ENCODE peak calls at places on chromosomes 3 and 15, in five cellular contexts. W, R, X, F and P are unnamed samples.

GRCh38 chr3:2001306-2002108 is 97.2 kb upstream of the CNTN4 start:
- DNase-seq in X (no peak), W (no peak), R (no peak), F (no peak), P (no peak)

GRCh38 chr3:20575153-20575552 is 389.1 kb upstream of the SGO1 start:
- DNase-seq in X (no peak), R (peak; percentile 16), W (peak; percentile 68), F (peak; percentile 3), P (peak; percentile 75)

GRCh38 chr15:75230524-75231371 is 27.4 kb upstream of the GOLGA6C start:
- DNase-seq in F (peak; percentile 41), X (peak; percentile 34), W (no peak), R (no peak), P (no peak)

GRCh38 chr3:180048108-180048507 is 11.4 kb upstream of the PEX5L start:
- DNase-seq in R (no peak), F (no peak), W (no peak), X (no peak), P (no peak)

GRCh38 chr3:195875482-195876236 is 32.7 kb downstream of the TNK2 start:
- DNase-seq in W (no peak), X (no peak), F (no peak), R (no peak), P (no peak)

GRCh38 chr15:62469874-62470688 is 305.0 kb upstream of the C2CD4B start:
- DNase-seq in F (no peak), R (peak; percentile 54), W (peak; percentile 16), X (peak; percentile 78), P (peak; percentile 96)

GRCh38 chr3:171256445-171257250 is 203.6 kb downstream of the TNIK start:
- DNase-seq in R (no peak), W (peak; percentile 18), X (no peak), F (no peak), P (no peak)

GRCh38 chr15:101165905-101166471 is 85.9 kb downstream of the CHSY1 start:
- DNase-seq in R (no peak), W (no peak), X (no peak), F (no peak), P (no peak)

GRCh38 chr3:38227989-38228388 is 37.6 kb upstream of the SLC22A13 start:
- DNase-seq in W (peak; percentile 74), F (no peak), X (no peak), R (no peak), P (peak; percentile 77)

GRCh38 chr3:39718674-39719595 is 90.5 kb upstream of the MYRIP start:
- DNase-seq in W (peak; percentile 56), R (no peak), X (no peak), F (no peak), P (peak; percentile 73)

GRCh38 chr3:42706721-42707619 is 4.4 kb upstream of the HHATL start:
- DNase-seq in R (no peak), W (no peak), F (no peak), X (peak; percentile 48), P (no peak)

GRCh38 chr3:12984023-12984823 is 89.0 kb downstream of the IQSEC1 start:
- DNase-seq in W (peak; percentile 53), X (peak; percentile 74), F (peak; percentile 76), R (no peak), P (peak; percentile 71)

GRCh38 chr3:27311400-27311799 is 57.8 kb downstream of the NEK10 start:
- DNase-seq in R (peak; percentile 70), W (peak; percentile 89), X (no peak), F (peak; percentile 19), P (peak; percentile 90)

GRCh38 chr3:157333551-157333991 is 103.1 kb upstream of the PTX3 start:
- DNase-seq in R (peak; percentile 58), W (no peak), F (no peak), X (no peak), P (peak; percentile 94)

GRCh38 chr3:2915826-2916225 is 194.3 kb downstream of the IL5RA start:
- DNase-seq in W (no peak), R (no peak), X (no peak), F (no peak), P (no peak)

GRCh38 chr3:102200126-102200525 is 234.7 kb upstream of the ZPLD1 start:
- DNase-seq in W (peak; percentile 95), X (no peak), F (no peak), R (no peak), P (peak; percentile 18)

GRCh38 chr15:88681610-88682221 is 42.9 kb downstream of the ISG20 start:
- DNase-seq in X (no peak), R (no peak), W (no peak), F (no peak), P (no peak)

GRCh38 chr3:114213669-114214541 is 23.5 kb downstream of the ZNF80 start:
- DNase-seq in X (no peak), W (peak; percentile 2), F (no peak), R (peak; percentile 10), P (peak; percentile 68)

GRCh38 chr3:88195951-88196434 is 46.2 kb downstream of the C3orf38 start:
- DNase-seq in W (peak; percentile 33), X (no peak), F (no peak), R (peak; percentile 4), P (no peak)

GRCh38 chr15:73022156-73022555 is 30.1 kb upstream of the NEO1 start:
- DNase-seq in W (no peak), R (peak; percentile 4), X (no peak), F (no peak), P (no peak)

GRCh38 chr3:101823525-101823924 is 25.8 kb upstream of the NFKBIZ start:
- DNase-seq in X (no peak), F (no peak), R (no peak), W (no peak), P (peak; percentile 9)

GRCh38 chr3:48404440-48405342 is 25.2 kb downstream of the PLXNB1 start:
- DNase-seq in X (peak; percentile 60), F (no peak), W (no peak), R (no peak), P (no peak)

GRCh38 chr3:4930501-4930900 is 48.7 kb upstream of the BHLHE40 start:
- DNase-seq in X (no peak), F (no peak), W (no peak), R (no peak), P (no peak)
- TF ChIP-seq CTCF in X (no peak), F (no peak), W (no peak), R (no peak), P (no peak)

GRCh38 chr3:50518441-50518840 is 15.0 kb upstream of the CACNA2D2 start:
- DNase-seq in R (no peak), X (no peak), F (no peak), W (no peak), P (no peak)

GRCh38 chr3:50517721-50518206 is 14.3 kb upstream of the CACNA2D2 start:
- DNase-seq in W (no peak), R (no peak), F (no peak), X (no peak), P (no peak)

GRCh38 chr3:50512131-50512530 is 8.7 kb upstream of the CACNA2D2 start:
- DNase-seq in R (no peak), X (no peak), W (no peak), F (no peak), P (no peak)

GRCh38 chr3:50516048-50516871 is 12.8 kb upstream of the CACNA2D2 start:
- DNase-seq in F (peak; percentile 89), X (no peak), R (no peak), W (no peak), P (no peak)

GRCh38 chr3:50515565-50516047 is 12.2 kb upstream of the CACNA2D2 start:
- DNase-seq in F (peak; percentile 89), W (no peak), X (no peak), R (no peak), P (no peak)
- H3K4me3 ChIP-seq in F (peak overlapping the region; percentile 31), W (no peak overlapping the region), X (peak overlapping the region; percentile 2), R (no peak overlapping the region), P (no peak overlapping the region)

GRCh38 chr15:49423021-49423420 is at the start of gene FGF7:
- DNase-seq in R (peak; percentile 66), W (no peak), F (peak; percentile 25), X (no peak), P (peak; percentile 96)
- TF ChIP-seq CTCF in R (peak; percentile 47), W (no peak), F (no peak), X (no peak), P (peak; percentile 57)

DNA sequence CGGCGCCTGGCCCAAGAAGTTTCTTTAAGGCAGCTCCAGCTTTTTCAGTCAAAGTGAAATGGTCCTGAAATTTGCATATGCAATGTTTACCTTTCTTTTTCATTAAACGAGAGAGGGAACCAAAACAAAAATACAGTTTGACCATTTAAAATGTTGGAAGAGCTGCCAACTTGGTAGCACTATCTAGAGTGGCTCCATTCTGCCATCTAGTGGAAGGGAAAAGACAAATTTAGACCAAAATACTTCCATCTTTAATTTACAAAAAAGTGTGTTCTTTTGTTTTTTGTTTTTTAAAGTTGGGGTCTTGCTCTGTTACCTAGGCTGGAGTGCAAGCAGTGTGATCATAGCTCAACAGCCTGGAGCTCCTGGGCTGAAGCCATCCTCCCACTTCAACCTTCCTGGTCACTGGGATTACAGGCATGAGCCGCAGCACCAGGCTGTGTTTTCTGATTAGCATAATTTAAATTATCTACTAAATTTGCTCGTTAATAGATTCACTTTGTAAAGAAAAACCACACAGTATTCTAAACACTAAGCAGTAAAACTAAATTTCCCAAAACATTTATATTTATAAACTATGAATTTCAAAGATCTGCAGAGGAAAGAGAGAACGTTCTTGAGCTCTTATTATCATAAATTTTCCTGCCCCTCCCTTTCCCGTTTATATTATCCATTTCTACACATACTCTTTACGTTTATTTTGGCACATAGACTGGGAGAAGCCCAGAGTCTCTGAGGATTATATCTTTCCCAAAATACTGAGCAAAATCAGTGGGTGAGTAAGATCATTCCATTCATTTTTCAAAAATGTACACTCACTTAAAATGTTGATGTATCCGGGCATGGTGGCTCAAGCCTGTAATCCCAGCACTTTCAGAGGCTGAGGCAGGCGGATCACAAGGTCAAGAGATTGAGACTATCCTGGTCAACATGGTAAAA is 15.4 kb upstream of the RFC4 start:
- DNase-seq in X (no peak), F (peak; percentile 63), R (no peak), W (peak; percentile 48), P (peak; percentile 63)
- H3K4me3 ChIP-seq in X (no peak overlapping the region), F (no peak overlapping the region), R (peak overlapping the region; percentile 47), W (no peak overlapping the region), P (no peak overlapping the region)

GRCh38 chr3:182139627-182140357 is 428.1 kb downstream of the SOX2 start:
- DNase-seq in F (no peak), R (no peak), W (no peak), X (no peak), P (no peak)
- TF ChIP-seq CTCF in F (peak; percentile 50), R (no peak), W (no peak), X (no peak), P (no peak)

DNA sequence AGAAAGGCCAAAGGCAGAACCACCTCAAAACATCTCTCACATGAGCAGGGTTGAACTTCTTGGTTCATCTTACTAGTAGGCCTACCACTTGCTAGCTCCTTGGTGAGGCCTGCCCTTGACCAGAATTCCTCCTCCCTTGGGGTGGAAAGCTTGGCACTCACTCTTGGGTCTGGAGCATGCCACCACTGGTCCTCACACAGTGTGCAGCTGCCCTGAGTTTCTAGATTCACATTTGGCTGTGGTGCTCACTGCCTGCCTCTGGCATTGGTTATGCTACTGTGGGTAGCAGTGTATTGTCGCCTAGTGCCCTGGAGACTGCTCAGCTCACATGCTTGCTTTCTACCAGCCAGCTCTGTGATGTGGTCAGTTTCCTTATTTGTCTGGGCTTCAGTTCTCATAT is 23.7 kb downstream of the OXNAD1 start:
- DNase-seq in X (no peak), R (no peak), W (no peak), F (no peak), P (no peak)
- H3K4me3 ChIP-seq in X (no peak overlapping the region), R (no peak overlapping the region), W (no peak overlapping the region), F (no peak overlapping the region), P (no peak overlapping the region)